ENCODE peak calls at places on chromosomes 5 and 9, in six cellular contexts. One of them, this sample, is unnamed.

GRCh38 chr5:146426853-146427618 is 20.1 kb upstream of the TCERG1 start:
- DNase-seq in effector memory CD4-positive, alpha-beta T cell: no peak
- DNase-seq in IMR-90: peak; percentile 52
- DNase-seq in psoas muscle: no peak
- DNase-seq in right cardiac atrium: no peak
- DNase-seq in CD4-positive, alpha-beta T cell: no peak
- DNase-seq in this sample: peak; percentile 16

GRCh38 chr9:17807670-17808282 is 228.9 kb downstream of the SH3GL2 start:
- DNase-seq in effector memory CD4-positive, alpha-beta T cell: no peak
- DNase-seq in IMR-90: no peak
- DNase-seq in psoas muscle: no peak
- DNase-seq in right cardiac atrium: no peak
- DNase-seq in CD4-positive, alpha-beta T cell: no peak
- DNase-seq in this sample: no peak

GRCh38 chr9:22808876-22809275 is 362.3 kb downstream of the DMRTA1 start:
- DNase-seq in effector memory CD4-positive, alpha-beta T cell: no peak
- DNase-seq in IMR-90: no peak
- DNase-seq in psoas muscle: no peak
- DNase-seq in right cardiac atrium: no peak
- DNase-seq in CD4-positive, alpha-beta T cell: no peak
- DNase-seq in this sample: no peak

GRCh38 chr5:669842-670395 is 23.2 kb downstream of the TPPP start:
- DNase-seq in effector memory CD4-positive, alpha-beta T cell: no peak
- DNase-seq in IMR-90: no peak
- DNase-seq in psoas muscle: peak; percentile 53
- DNase-seq in right cardiac atrium: peak; percentile 55
- DNase-seq in CD4-positive, alpha-beta T cell: no peak
- DNase-seq in this sample: no peak

GRCh38 chr9:92407818-92408217 is 3.4 kb upstream of the OGN start:
- DNase-seq in effector memory CD4-positive, alpha-beta T cell: no peak
- DNase-seq in IMR-90: no peak
- DNase-seq in psoas muscle: no peak
- DNase-seq in right cardiac atrium: no peak
- DNase-seq in CD4-positive, alpha-beta T cell: no peak
- DNase-seq in this sample: no peak

GRCh38 chr5:143241892-143242291 is 161.6 kb downstream of the NR3C1 start:
- DNase-seq in effector memory CD4-positive, alpha-beta T cell: no peak
- DNase-seq in IMR-90: peak; percentile 75
- DNase-seq in psoas muscle: no peak
- DNase-seq in right cardiac atrium: no peak
- DNase-seq in CD4-positive, alpha-beta T cell: no peak
- DNase-seq in this sample: no peak

GRCh38 chr9:27572566-27572917 is 739 bp downstream of the C9orf72 start:
- DNase-seq in effector memory CD4-positive, alpha-beta T cell: peak; percentile 50
- DNase-seq in IMR-90: no peak
- DNase-seq in psoas muscle: no peak
- DNase-seq in right cardiac atrium: no peak
- DNase-seq in CD4-positive, alpha-beta T cell: peak; percentile 64
- DNase-seq in this sample: peak; percentile 34

GRCh38 chr5:368162-369084 is 46.9 kb downstream of the AHRR start:
- DNase-seq in effector memory CD4-positive, alpha-beta T cell: no peak
- DNase-seq in IMR-90: peak; percentile 98
- DNase-seq in psoas muscle: no peak
- DNase-seq in right cardiac atrium: peak; percentile 57
- DNase-seq in CD4-positive, alpha-beta T cell: no peak
- DNase-seq in this sample: peak; percentile 90

GRCh38 chr9:4537581-4537980 is 47.3 kb downstream of the SLC1A1 start:
- DNase-seq in effector memory CD4-positive, alpha-beta T cell: no peak
- DNase-seq in IMR-90: no peak
- DNase-seq in psoas muscle: no peak
- DNase-seq in right cardiac atrium: no peak
- DNase-seq in CD4-positive, alpha-beta T cell: no peak
- DNase-seq in this sample: no peak

GRCh38 chr9:1637401-1637800 is 377.7 kb upstream of the SMARCA2 start:
- DNase-seq in effector memory CD4-positive, alpha-beta T cell: no peak
- DNase-seq in IMR-90: no peak
- DNase-seq in psoas muscle: no peak
- DNase-seq in right cardiac atrium: no peak
- DNase-seq in CD4-positive, alpha-beta T cell: no peak
- DNase-seq in this sample: no peak

GRCh38 chr9:79325501-79325900 is 246.3 kb upstream of the TLE4 start:
- DNase-seq in effector memory CD4-positive, alpha-beta T cell: no peak
- DNase-seq in IMR-90: peak; percentile 45
- DNase-seq in psoas muscle: no peak
- DNase-seq in right cardiac atrium: no peak
- DNase-seq in CD4-positive, alpha-beta T cell: no peak
- DNase-seq in this sample: no peak

GRCh38 chr5:176732736-176733585 is 77.4 kb upstream of the UNC5A start:
- DNase-seq in effector memory CD4-positive, alpha-beta T cell: no peak
- DNase-seq in IMR-90: no peak
- DNase-seq in psoas muscle: peak; percentile 38
- DNase-seq in right cardiac atrium: no peak
- DNase-seq in CD4-positive, alpha-beta T cell: no peak
- DNase-seq in this sample: no peak

GRCh38 chr9:124879226-124879625 is 17.3 kb downstream of the ARPC5L start:
- DNase-seq in effector memory CD4-positive, alpha-beta T cell: no peak
- DNase-seq in IMR-90: no peak
- DNase-seq in psoas muscle: no peak
- DNase-seq in right cardiac atrium: no peak
- DNase-seq in CD4-positive, alpha-beta T cell: no peak
- DNase-seq in this sample: no peak

GRCh38 chr9:117104972-117105495 is 309.8 kb downstream of the ASTN2 start:
- DNase-seq in effector memory CD4-positive, alpha-beta T cell: no peak
- DNase-seq in IMR-90: peak; percentile 4
- DNase-seq in psoas muscle: no peak
- DNase-seq in right cardiac atrium: no peak
- DNase-seq in CD4-positive, alpha-beta T cell: no peak
- DNase-seq in this sample: no peak

GRCh38 chr5:112551437-112552018 is 132.5 kb upstream of the EPB41L4A start:
- DNase-seq in effector memory CD4-positive, alpha-beta T cell: no peak
- DNase-seq in IMR-90: peak; percentile 72
- DNase-seq in psoas muscle: no peak
- DNase-seq in right cardiac atrium: no peak
- DNase-seq in CD4-positive, alpha-beta T cell: peak; percentile 19
- DNase-seq in this sample: peak; percentile 75

GRCh38 chr5:36692791-36693763 is 86.7 kb downstream of the SLC1A3 start:
- DNase-seq in effector memory CD4-positive, alpha-beta T cell: no peak
- DNase-seq in IMR-90: peak; percentile 53
- DNase-seq in psoas muscle: peak; percentile 91
- DNase-seq in right cardiac atrium: peak; percentile 94
- DNase-seq in CD4-positive, alpha-beta T cell: no peak
- DNase-seq in this sample: peak; percentile 66

GRCh38 chr9:134629586-134630392 is 11.8 kb upstream of the COL5A1 start:
- DNase-seq in effector memory CD4-positive, alpha-beta T cell: no peak
- DNase-seq in IMR-90: no peak
- DNase-seq in psoas muscle: peak; percentile 36
- DNase-seq in right cardiac atrium: peak; percentile 37
- DNase-seq in CD4-positive, alpha-beta T cell: no peak
- DNase-seq in this sample: no peak

GRCh38 chr5:112417931-112418358 is 1.1 kb downstream of the EPB41L4A start:
- DNase-seq in effector memory CD4-positive, alpha-beta T cell: no peak
- DNase-seq in IMR-90: no peak
- DNase-seq in psoas muscle: peak; percentile 54
- DNase-seq in right cardiac atrium: peak; percentile 92
- DNase-seq in CD4-positive, alpha-beta T cell: no peak
- DNase-seq in this sample: peak; percentile 30

GRCh38 chr9:37534901-37535300 is 41.3 kb downstream of the FBXO10 start:
- DNase-seq in effector memory CD4-positive, alpha-beta T cell: no peak
- DNase-seq in IMR-90: no peak
- DNase-seq in psoas muscle: no peak
- DNase-seq in right cardiac atrium: no peak
- DNase-seq in CD4-positive, alpha-beta T cell: no peak
- DNase-seq in this sample: no peak

GRCh38 chr5:125551246-125551645 is 804.8 kb upstream of the ZNF608 start:
- DNase-seq in effector memory CD4-positive, alpha-beta T cell: no peak
- DNase-seq in IMR-90: peak; percentile 62
- DNase-seq in psoas muscle: no peak
- DNase-seq in right cardiac atrium: no peak
- DNase-seq in CD4-positive, alpha-beta T cell: no peak
- DNase-seq in this sample: no peak

GRCh38 chr5:125550237-125550636 is 803.8 kb upstream of the ZNF608 start:
- DNase-seq in effector memory CD4-positive, alpha-beta T cell: no peak
- DNase-seq in IMR-90: peak; percentile 74
- DNase-seq in psoas muscle: no peak
- DNase-seq in right cardiac atrium: no peak
- DNase-seq in CD4-positive, alpha-beta T cell: no peak
- DNase-seq in this sample: peak; percentile 78

GRCh38 chr5:125552486-125552885 is 806.0 kb upstream of the ZNF608 start:
- DNase-seq in effector memory CD4-positive, alpha-beta T cell: no peak
- DNase-seq in IMR-90: peak; percentile 50
- DNase-seq in psoas muscle: no peak
- DNase-seq in right cardiac atrium: no peak
- DNase-seq in CD4-positive, alpha-beta T cell: no peak
- DNase-seq in this sample: no peak

GRCh38 chr5:125551797-125552196 is 805.4 kb upstream of the ZNF608 start:
- DNase-seq in effector memory CD4-positive, alpha-beta T cell: no peak
- DNase-seq in IMR-90: no peak
- DNase-seq in psoas muscle: no peak
- DNase-seq in right cardiac atrium: no peak
- DNase-seq in CD4-positive, alpha-beta T cell: no peak
- DNase-seq in this sample: no peak

DNA sequence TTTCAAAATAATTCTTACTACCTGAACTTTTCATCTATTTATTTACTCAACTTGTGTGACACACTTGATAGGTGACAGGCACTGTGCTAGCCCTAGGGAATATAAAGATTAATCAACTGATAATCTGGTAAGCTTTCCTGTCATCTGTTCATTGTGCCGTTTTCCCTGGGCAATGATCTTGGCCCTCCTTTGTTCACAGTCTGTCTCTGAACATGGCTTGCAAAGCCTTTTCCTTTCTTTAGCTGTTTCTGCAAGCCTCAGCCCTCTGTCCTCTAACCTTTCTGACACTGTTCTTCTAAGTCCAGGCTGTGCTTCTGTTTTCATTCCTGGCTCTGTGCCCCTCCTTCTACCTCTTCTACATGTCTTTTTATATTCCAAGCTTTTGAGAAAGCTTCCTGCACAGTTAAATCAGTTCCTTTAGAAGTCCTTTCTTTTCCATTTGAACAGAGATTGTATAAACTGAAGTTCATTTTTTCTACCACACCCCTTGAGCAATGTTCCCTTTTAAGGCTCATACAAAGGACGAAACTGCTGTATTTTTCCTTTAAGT is 803.0 kb upstream of the ZNF608 start:
- DNase-seq in effector memory CD4-positive, alpha-beta T cell: no peak
- DNase-seq in IMR-90: peak; percentile 23
- DNase-seq in psoas muscle: no peak
- DNase-seq in right cardiac atrium: no peak
- DNase-seq in CD4-positive, alpha-beta T cell: no peak
- DNase-seq in this sample: no peak
- H3K27ac ChIP-seq in effector memory CD4-positive, alpha-beta T cell: no peak overlapping the region
- H3K27ac ChIP-seq in IMR-90: no peak overlapping the region
- H3K27ac ChIP-seq in psoas muscle: no peak overlapping the region
- H3K27ac ChIP-seq in right cardiac atrium: no peak overlapping the region
- H3K27ac ChIP-seq in CD4-positive, alpha-beta T cell: no peak overlapping the region
- H3K27ac ChIP-seq in this sample: no peak overlapping the region

GRCh38 chr5:134913795-134914194 is 8.9 kb downstream of the PCBD2 start:
- DNase-seq in effector memory CD4-positive, alpha-beta T cell: no peak
- DNase-seq in IMR-90: no peak
- DNase-seq in psoas muscle: no peak
- DNase-seq in right cardiac atrium: no peak
- DNase-seq in CD4-positive, alpha-beta T cell: no peak
- DNase-seq in this sample: no peak
- H3K27me3 ChIP-seq in effector memory CD4-positive, alpha-beta T cell: no peaks in the 10 kb centered on the region
- H3K27me3 ChIP-seq in IMR-90: no peaks in the 10 kb centered on the region
- H3K27me3 ChIP-seq in psoas muscle: no peaks in the 10 kb centered on the region
- H3K27me3 ChIP-seq in right cardiac atrium: no peaks in the 10 kb centered on the region
- H3K27me3 ChIP-seq in CD4-positive, alpha-beta T cell: no peaks in the 10 kb centered on the region
- H3K27me3 ChIP-seq in this sample: no peaks in the 10 kb centered on the region

DNA sequence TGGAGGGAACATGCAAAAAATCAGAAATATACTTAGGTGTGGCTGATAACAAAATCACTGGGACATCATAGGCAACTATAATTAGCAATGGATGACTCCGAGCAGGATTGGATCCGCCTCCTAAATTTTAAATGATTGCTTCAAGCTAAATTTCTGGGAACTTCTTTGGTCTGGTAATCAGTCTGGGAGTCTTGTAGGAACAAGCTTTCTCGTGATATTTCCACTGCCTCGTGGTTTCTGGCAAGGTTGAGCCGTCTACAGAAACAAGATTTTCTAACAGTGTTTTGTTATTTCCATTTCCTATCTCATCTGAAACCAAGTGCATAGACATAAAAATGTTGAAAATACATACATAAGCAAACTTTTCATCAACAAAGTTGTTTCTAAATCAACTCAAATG is 232.5 kb downstream of the BNC2 start:
- DNase-seq in effector memory CD4-positive, alpha-beta T cell: no peak
- DNase-seq in IMR-90: peak; percentile 36
- DNase-seq in psoas muscle: no peak
- DNase-seq in right cardiac atrium: no peak
- DNase-seq in CD4-positive, alpha-beta T cell: no peak
- DNase-seq in this sample: no peak
- H3K27ac ChIP-seq in effector memory CD4-positive, alpha-beta T cell: no peak overlapping the region
- H3K27ac ChIP-seq in IMR-90: peak overlapping the region; percentile 10
- H3K27ac ChIP-seq in psoas muscle: no peak overlapping the region
- H3K27ac ChIP-seq in right cardiac atrium: no peak overlapping the region
- H3K27ac ChIP-seq in CD4-positive, alpha-beta T cell: no peak overlapping the region
- H3K27ac ChIP-seq in this sample: no peak overlapping the region

GRCh38 chr5:74334434-74335364 is 305.8 kb downstream of the ENC1 start:
- DNase-seq in effector memory CD4-positive, alpha-beta T cell: no peak
- DNase-seq in IMR-90: no peak
- DNase-seq in psoas muscle: no peak
- DNase-seq in right cardiac atrium: no peak
- DNase-seq in CD4-positive, alpha-beta T cell: no peak
- DNase-seq in this sample: no peak
- H3K27me3 ChIP-seq in effector memory CD4-positive, alpha-beta T cell: no peaks in the 10 kb centered on the region
- H3K27me3 ChIP-seq in IMR-90: peaks cover 7% of the 10 kb centered on the region
- H3K27me3 ChIP-seq in psoas muscle: no peaks in the 10 kb centered on the region
- H3K27me3 ChIP-seq in right cardiac atrium: no peaks in the 10 kb centered on the region
- H3K27me3 ChIP-seq in CD4-positive, alpha-beta T cell: no peaks in the 10 kb centered on the region
- H3K27me3 ChIP-seq in this sample: no peaks in the 10 kb centered on the region

GRCh38 chr5:168314735-168315411 is 23.4 kb downstream of the WWC1 start:
- DNase-seq in effector memory CD4-positive, alpha-beta T cell: no peak
- DNase-seq in IMR-90: peak; percentile 99
- DNase-seq in psoas muscle: no peak
- DNase-seq in right cardiac atrium: no peak
- DNase-seq in CD4-positive, alpha-beta T cell: no peak
- DNase-seq in this sample: peak; percentile 85
- H3K27ac ChIP-seq in effector memory CD4-positive, alpha-beta T cell: no peak overlapping the region
- H3K27ac ChIP-seq in IMR-90: peak overlapping the region; percentile 75
- H3K27ac ChIP-seq in psoas muscle: no peak overlapping the region
- H3K27ac ChIP-seq in right cardiac atrium: no peak overlapping the region
- H3K27ac ChIP-seq in CD4-positive, alpha-beta T cell: no peak overlapping the region
- H3K27ac ChIP-seq in this sample: no peak overlapping the region

GRCh38 chr9:76904661-76905457 is 1.1 kb downstream of the PRUNE2 start:
- DNase-seq in effector memory CD4-positive, alpha-beta T cell: no peak
- DNase-seq in IMR-90: no peak
- DNase-seq in psoas muscle: no peak
- DNase-seq in right cardiac atrium: no peak
- DNase-seq in CD4-positive, alpha-beta T cell: no peak
- DNase-seq in this sample: no peak
- H3K27me3 ChIP-seq in effector memory CD4-positive, alpha-beta T cell: no peaks in the 10 kb centered on the region
- H3K27me3 ChIP-seq in IMR-90: peaks cover 24% of the 10 kb centered on the region
- H3K27me3 ChIP-seq in psoas muscle: peaks cover 11% of the 10 kb centered on the region
- H3K27me3 ChIP-seq in right cardiac atrium: peaks cover 3% of the 10 kb centered on the region
- H3K27me3 ChIP-seq in CD4-positive, alpha-beta T cell: peaks cover 22% of the 10 kb centered on the region
- H3K27me3 ChIP-seq in this sample: peaks cover 32% of the 10 kb centered on the region

This sample was measured in brain microvascular endothelial cell.